ENCODE peak calls at places on chromosomes 3 and 15, in six cellular contexts. E, O, Q, F, V and L are unnamed samples.
A peak's percentile ranks its signal among the peaks of the same experiment; 100 is the strongest.

GRCh38 chr15:45486317-45486716 is 36.2 kb downstream of the SLC30A4 start:
- DNase-seq in E (no peak), O (no peak), Q (no peak), F (no peak), V (no peak), L (no peak)

GRCh38 chr3:157078131-157078835 is 81.7 kb downstream of the CCNL1 start:
- DNase-seq in E (no peak), O (no peak), Q (no peak), F (no peak), V (no peak), L (no peak)

GRCh38 chr15:71456812-71457211 is 341.5 kb downstream of the THSD4 start:
- DNase-seq in E (no peak), O (no peak), Q (no peak), F (no peak), V (no peak), L (no peak)

GRCh38 chr3:123347205-123347604 is 101.7 kb downstream of the ADCY5 start:
- DNase-seq in E (no peak), O (no peak), Q (no peak), F (no peak), V (no peak), L (peak; percentile 19)

GRCh38 chr3:56915969-56916586 is 114.3 kb upstream of the ARHGEF3 start:
- DNase-seq in E (no peak), O (no peak), Q (peak; percentile 83), F (peak; percentile 41), V (no peak), L (no peak)

GRCh38 chr15:78265752-78266224 is 1.4 kb downstream of the DNAJA4 start:
- DNase-seq in E (peak; percentile 16), O (no peak), Q (no peak), F (no peak), V (no peak), L (no peak)

GRCh38 chr3:14256046-14256445 is 77.4 kb downstream of the LSM3 start:
- DNase-seq in E (no peak), O (no peak), Q (no peak), F (no peak), V (no peak), L (no peak)

GRCh38 chr3:59318881-59319280 is 269.1 kb upstream of the CFAP20DC start:
- DNase-seq in E (no peak), O (no peak), Q (no peak), F (no peak), V (no peak), L (no peak)

GRCh38 chr3:195015021-195015420 is 255.9 kb downstream of the XXYLT1 start:
- DNase-seq in E (no peak), O (no peak), Q (no peak), F (no peak), V (no peak), L (no peak)

GRCh38 chr15:25175789-25176615 is 221.2 kb downstream of the SNRPN start:
- DNase-seq in E (peak; percentile 1), O (no peak), Q (peak; percentile 23), F (no peak), V (peak; percentile 21), L (peak; percentile 2)

GRCh38 chr3:45082139-45082538 is 56.0 kb downstream of the CLEC3B start:
- DNase-seq in E (no peak), O (no peak), Q (no peak), F (no peak), V (no peak), L (no peak)

GRCh38 chr3:182491571-182491970 is 301.7 kb upstream of the ATP11B start:
- DNase-seq in E (no peak), O (no peak), Q (no peak), F (no peak), V (no peak), L (no peak)

GRCh38 chr3:29695905-29696238 is 415.0 kb downstream of the RBMS3 start:
- DNase-seq in E (no peak), O (no peak), Q (no peak), F (peak; percentile 2), V (no peak), L (no peak)
- H3K27ac ChIP-seq in E (peak overlapping the region; percentile 86), O (peak overlapping the region; percentile 60), Q (no peak overlapping the region), F (no peak overlapping the region), V (peak overlapping the region; percentile 60), L (no peak overlapping the region)

GRCh38 chr3:174439621-174440349 is 419.3 kb upstream of the NAALADL2 start:
- DNase-seq in E (peak; percentile 67), O (no peak), Q (no peak), F (peak; percentile 18), V (peak; percentile 50), L (no peak)
- H3K4me3 ChIP-seq in E (peak overlapping the region; percentile 76), O (peak overlapping the region; percentile 59), Q (no peak overlapping the region), F (peak overlapping the region; percentile 89), V (no peak overlapping the region), L (peak overlapping the region; percentile 76)

DNA sequence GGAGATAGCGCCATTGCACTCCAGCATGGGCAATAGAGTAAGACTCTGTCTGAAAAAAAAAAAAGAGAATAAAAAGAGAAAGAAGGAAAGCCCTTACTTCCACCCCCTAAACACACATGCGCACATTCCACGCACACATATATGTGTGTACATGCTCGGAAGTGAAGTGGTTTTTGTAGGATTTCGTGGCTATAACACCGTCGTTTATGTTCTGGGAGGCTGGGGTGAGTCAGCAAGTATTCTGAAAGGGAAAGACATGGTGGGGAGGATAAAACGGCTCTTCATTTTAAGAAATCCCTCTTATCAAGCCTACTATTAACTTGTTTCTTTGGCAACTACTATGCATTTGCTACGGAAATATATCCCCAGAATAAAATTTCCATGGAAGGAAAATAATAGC is 422.8 kb upstream of the TBL1XR1 start:
- DNase-seq in E (no peak), O (no peak), Q (no peak), F (no peak), V (no peak), L (no peak)
- H3K27ac ChIP-seq in E (peak overlapping the region; percentile 55), O (peak overlapping the region; percentile 72), Q (no peak overlapping the region), F (no peak overlapping the region), V (no peak overlapping the region), L (no peak overlapping the region)

DNA sequence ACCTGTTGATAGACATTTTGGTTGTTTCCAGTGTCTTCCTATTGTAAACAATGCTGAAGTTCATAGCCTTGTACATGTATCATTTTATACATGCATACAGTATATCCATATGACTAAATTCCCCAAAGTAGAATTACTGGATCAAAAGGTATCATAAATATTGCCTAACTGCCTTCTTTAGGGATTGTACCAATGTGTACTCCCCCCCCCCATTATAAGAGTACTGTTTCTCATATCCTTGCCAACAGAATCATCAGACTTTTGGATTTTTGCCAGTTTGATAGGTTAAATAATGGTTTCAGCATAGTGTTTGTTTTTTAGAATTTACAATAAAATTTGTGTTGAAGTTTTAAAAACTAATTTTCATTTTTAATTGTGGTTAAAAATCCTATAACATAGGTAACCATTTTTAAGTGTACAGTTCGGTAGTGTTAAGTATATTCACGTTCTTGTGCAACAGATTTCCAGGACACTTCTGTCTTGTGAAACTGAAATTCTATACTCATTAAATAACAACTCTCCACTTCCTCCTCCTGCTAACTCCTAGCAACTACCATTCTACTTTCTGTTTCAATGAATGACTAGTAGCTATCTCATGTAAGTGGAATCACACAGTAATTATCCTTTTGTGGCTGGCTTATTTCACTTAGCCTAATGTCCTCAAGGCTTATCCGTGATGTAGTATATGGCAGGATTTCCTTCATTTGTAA is 30.8 kb upstream of the MAP3K13 start:
- DNase-seq in E (no peak), O (no peak), Q (no peak), F (no peak), V (no peak), L (no peak)
- H3K4me3 ChIP-seq in E (no peak overlapping the region), O (no peak overlapping the region), Q (no peak overlapping the region), F (no peak overlapping the region), V (no peak overlapping the region), L (no peak overlapping the region)

GRCh38 chr3:36372534-36372935 is 7.8 kb upstream of the STAC start:
- DNase-seq in E (no peak), O (no peak), Q (no peak), F (no peak), V (no peak), L (no peak)

GRCh38 chr3:36373661-36374060 is 6.6 kb upstream of the STAC start:
- DNase-seq in E (no peak), O (no peak), Q (no peak), F (no peak), V (no peak), L (no peak)

DNA sequence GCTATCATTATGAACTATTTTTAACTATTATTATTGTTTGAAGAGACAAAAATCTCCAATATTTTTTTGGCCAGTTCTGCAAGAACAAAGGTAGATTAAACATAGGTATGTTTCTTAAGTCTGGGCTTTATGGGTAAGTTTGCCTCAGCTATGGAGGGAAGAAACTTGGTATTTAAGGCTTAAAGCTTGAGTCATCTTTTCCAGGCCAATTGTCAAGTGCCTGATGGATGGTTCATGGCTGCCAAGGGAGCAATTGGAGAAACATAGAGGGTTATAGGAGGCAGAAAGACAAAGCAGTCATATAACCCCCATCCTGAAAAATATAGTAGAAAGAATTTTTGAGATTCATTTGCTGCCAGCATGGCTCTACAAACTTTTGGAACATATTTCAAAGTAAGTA is 7.2 kb upstream of the STAC start:
- DNase-seq in E (peak; percentile 20), O (no peak), Q (no peak), F (no peak), V (no peak), L (no peak)
- H3K27ac ChIP-seq in E (no peak overlapping the region), O (no peak overlapping the region), Q (no peak overlapping the region), F (no peak overlapping the region), V (no peak overlapping the region), L (no peak overlapping the region)

GRCh38 chr15:54083501-54083900 is 105.3 kb downstream of the UNC13C start:
- DNase-seq in E (no peak), O (no peak), Q (no peak), F (no peak), V (no peak), L (no peak)
- H3K4me3 ChIP-seq in E (no peak overlapping the region), O (no peak overlapping the region), Q (no peak overlapping the region), F (no peak overlapping the region), V (no peak overlapping the region), L (no peak overlapping the region)

DNA sequence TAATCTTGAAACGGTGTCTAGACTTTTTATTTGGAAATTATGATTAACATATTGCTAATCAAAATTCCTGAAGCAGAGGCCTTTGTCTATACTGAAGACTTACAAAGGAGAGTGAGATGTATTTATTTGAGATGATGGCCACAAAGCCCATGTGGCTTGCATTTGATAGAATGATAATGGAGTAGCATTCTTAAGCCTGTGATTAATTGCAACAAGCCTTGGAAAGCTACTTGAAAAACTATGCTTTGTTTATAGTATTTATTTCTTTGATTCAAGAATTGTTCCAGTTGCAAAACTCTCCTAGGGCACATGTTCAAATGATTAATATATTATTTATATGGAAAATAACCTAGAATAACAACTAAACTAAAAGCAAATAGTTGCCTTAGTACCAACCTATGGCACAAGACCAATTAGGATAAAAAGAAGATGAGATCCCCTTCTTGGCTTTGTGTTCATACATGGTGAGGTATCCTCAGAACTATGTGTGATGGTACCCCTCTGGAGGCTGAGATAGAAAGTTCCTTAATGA is 244.1 kb upstream of the TBL1XR1 start:
- DNase-seq in E (no peak), O (no peak), Q (no peak), F (no peak), V (no peak), L (no peak)
- H3K27ac ChIP-seq in E (peak overlapping the region; percentile 11), O (no peak overlapping the region), Q (no peak overlapping the region), F (no peak overlapping the region), V (no peak overlapping the region), L (no peak overlapping the region)